ENCODE peak calls at places on chromosome 7, in eight cellular contexts. V, A, J, E, X, N, C and K are unnamed samples.

GRCh38 chr7:93228302-93228701 is 2.0 kb upstream of the HEPACAM2 start:
- DNase-seq in V (peak), X (no peak), A (peak), J (peak), E (no peak), C (peak), N (peak), K (no peak)

GRCh38 chr7:158000160-158000559 is 587.5 kb downstream of the PTPRN2 start:
- DNase-seq in N (no peak), X (no peak), V (no peak), E (no peak), C (no peak), A (no peak), J (no peak), K (no peak)

GRCh38 chr7:5591547-5591899 is 167.9 kb upstream of the TNRC18 start:
- DNase-seq in E (peak), N (peak), V (peak), C (no peak), J (peak), X (peak), A (peak), K (no peak)

GRCh38 chr7:124856299-124856888 is 73.2 kb downstream of the POT1 start:
- DNase-seq in V (peak), E (no peak), N (peak), J (peak), C (peak), X (no peak), A (peak), K (no peak)

GRCh38 chr7:129845972-129846327 is 106.8 kb downstream of the UBE2H start:
- DNase-seq in N (no peak), V (peak), J (peak), A (peak), X (peak), E (no peak), C (peak), K (no peak)

GRCh38 chr7:22726849-22727792 is at the start of gene IL6:
- DNase-seq in E (peak), C (peak), X (peak), V (peak), A (peak), J (peak), N (no peak), K (no peak)

GRCh38 chr7:128263420-128263819 is 22.3 kb downstream of the LEP start:
- DNase-seq in A (no peak), N (no peak), J (no peak), E (no peak), C (no peak), V (no peak), X (no peak), K (no peak)

GRCh38 chr7:131735151-131735550 is 178.7 kb upstream of the PODXL start:
- DNase-seq in J (no peak), A (no peak), N (no peak), C (no peak), E (no peak), X (no peak), V (no peak), K (no peak)

GRCh38 chr7:30922596-30922995 is 10.9 kb downstream of the AQP1 start:
- DNase-seq in N (no peak), E (no peak), X (no peak), C (no peak), A (no peak), J (no peak), V (no peak), K (peak)

GRCh38 chr7:104956753-104957450 is 57.1 kb upstream of the KMT2E start:
- DNase-seq in N (no peak), X (peak), C (peak), V (peak), E (no peak), A (peak), J (peak), K (no peak)

GRCh38 chr7:155344618-155345433 is 47.1 kb downstream of the INSIG1 start:
- DNase-seq in X (no peak), N (peak), J (peak), V (peak), C (peak), E (peak), A (peak), K (peak)

GRCh38 chr7:155344270-155344617 is 46.6 kb downstream of the INSIG1 start:
- DNase-seq in A (no peak), X (no peak), J (no peak), N (no peak), E (no peak), C (no peak), V (no peak), K (no peak)

GRCh38 chr7:155343150-155343549 is 45.5 kb downstream of the INSIG1 start:
- DNase-seq in N (no peak), A (no peak), J (no peak), V (no peak), X (no peak), E (no peak), C (no peak), K (no peak)

GRCh38 chr7:155342313-155342712 is 44.6 kb downstream of the INSIG1 start:
- DNase-seq in N (no peak), E (no peak), X (no peak), V (no peak), C (no peak), J (no peak), A (no peak), K (no peak)

GRCh38 chr7:155343661-155344121 is 46.0 kb downstream of the INSIG1 start:
- DNase-seq in X (no peak), J (no peak), N (no peak), C (no peak), A (no peak), V (no peak), E (no peak), K (no peak)
- H3K4me3 ChIP-seq in X (no peak), J (no peak), N (no peak), C (no peak), A (no peak), V (no peak), E (no peak), K (no peak)

GRCh38 chr7:27180431-27181175 is 4.4 kb downstream of the HOXA11 start:
- DNase-seq in C (no peak), A (no peak), J (no peak), X (no peak), V (no peak), N (no peak), E (no peak), K (no peak)
- H3K4me3 ChIP-seq in C (no peak), A (no peak), J (no peak), X (peak), V (no peak), N (no peak), E (no peak), K (no peak)

GRCh38 chr7:24617957-24618616 is 44.8 kb downstream of the PALS2 start:
- DNase-seq in A (no peak), E (no peak), J (no peak), N (no peak), X (no peak), C (no peak), V (no peak), K (no peak)
- H3K4me3 ChIP-seq in A (no peak), E (no peak), J (no peak), N (peak), X (no peak), C (no peak), V (no peak), K (no peak)

GRCh38 chr7:44750424-44750823 is 1.8 kb downstream of the ZMIZ2 start:
- DNase-seq in E (no peak), J (no peak), C (no peak), V (no peak), A (no peak), X (no peak), N (no peak), K (no peak)

GRCh38 chr7:44748042-44748947 is at the start of gene ZMIZ2:
- DNase-seq in X (no peak), A (peak), N (peak), V (peak), E (peak), C (peak), J (peak), K (peak)

GRCh38 chr7:44748948-44749731 is 493 bp downstream of the ZMIZ2 start:
- DNase-seq in J (no peak), N (no peak), A (no peak), E (no peak), C (no peak), V (no peak), X (no peak), K (no peak)

GRCh38 chr7:44750921-44751571 is 2.4 kb downstream of the ZMIZ2 start:
- DNase-seq in C (no peak), X (no peak), V (peak), E (no peak), J (peak), A (no peak), N (no peak), K (no peak)

DNA sequence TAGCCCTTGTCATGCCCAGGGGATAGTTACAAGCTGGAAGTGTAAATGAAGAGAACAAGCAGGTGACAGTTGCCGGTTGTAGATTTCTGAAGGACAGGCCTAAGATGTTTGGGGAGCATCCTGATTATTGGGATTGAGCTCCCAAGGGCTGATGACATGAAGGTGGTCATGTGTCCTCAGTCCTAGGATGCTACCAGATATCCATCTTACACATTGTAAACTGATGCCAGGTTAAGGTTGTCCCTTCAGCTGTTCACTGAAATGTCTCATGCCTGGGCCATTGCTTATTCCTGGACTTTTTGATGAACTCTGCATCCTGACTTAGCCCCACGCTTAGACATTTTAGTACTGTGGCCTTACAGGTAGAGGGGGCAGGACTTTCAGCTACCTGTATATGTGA is 1.3 kb downstream of the ZMIZ2 start:
- DNase-seq in J (no peak), C (no peak), X (no peak), V (no peak), N (no peak), A (no peak), E (no peak), K (no peak)
- H3K4me3 ChIP-seq in J (peak), C (peak), X (peak), V (peak), N (no peak), A (peak), E (no peak), K (peak)

DNA sequence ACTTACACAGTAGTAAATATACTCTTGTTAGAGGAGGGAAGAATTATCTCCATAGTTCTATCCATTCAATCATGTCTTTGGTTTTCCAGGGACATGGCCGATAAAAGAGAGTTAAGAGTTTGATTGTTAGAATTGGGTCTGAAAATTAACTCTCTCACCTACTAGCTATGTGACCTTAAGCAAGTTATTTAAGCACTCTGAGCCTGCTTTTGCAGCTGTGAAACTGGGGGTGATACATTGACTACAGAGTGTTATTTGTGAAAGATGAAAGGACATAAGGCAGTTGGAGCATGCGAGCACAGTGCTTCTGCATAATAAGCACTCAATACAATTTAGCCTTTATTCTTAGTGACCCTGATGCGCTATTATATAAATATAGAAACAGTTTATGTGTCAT is 96.9 kb upstream of the PTN start:
- DNase-seq in E (no peak), C (no peak), A (peak), N (no peak), J (no peak), X (no peak), V (no peak), K (no peak)
- H3K4me3 ChIP-seq in E (no peak), C (no peak), A (no peak), N (no peak), J (no peak), X (no peak), V (no peak), K (no peak)

DNA sequence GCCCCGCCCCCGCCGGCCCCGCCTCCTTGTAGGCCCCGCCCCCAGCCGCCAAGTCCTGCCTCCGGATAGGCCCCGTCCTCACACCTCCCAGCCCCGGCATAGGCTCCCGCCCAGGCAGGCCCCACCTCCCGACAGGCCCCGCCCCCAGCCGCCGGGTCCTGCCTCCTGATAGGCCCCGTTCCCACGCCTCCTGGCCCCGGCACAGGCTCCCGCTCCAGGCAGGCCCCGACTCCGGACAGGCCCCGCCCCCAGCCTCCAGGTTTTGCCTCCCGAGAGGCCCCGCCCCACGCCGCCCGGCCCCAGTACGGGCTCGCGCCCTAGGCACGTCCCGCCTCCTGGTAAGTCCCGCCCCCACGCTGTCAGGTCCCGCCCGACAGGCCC is 232 bp upstream of the MICALL2 start:
- DNase-seq in V (peak), N (peak), E (peak), X (peak), A (peak), J (peak), C (peak), K (peak)
- H3K4me3 ChIP-seq in V (peak), N (no peak), E (peak), X (peak), A (peak), J (no peak), C (no peak), K (peak)